ENCODE peak calls at places on chromosomes 5 and 9, in five cellular contexts. One of them, this sample, is unnamed. For H3K36me3 and H3K4me1, the result is how much of the 10 kb centered on the place peaks cover.

GRCh38 chr5:154274828-154275185 is 84.3 kb downstream of the GALNT10 start:
- DNase-seq in PC-3: no peak
- DNase-seq in ovary: no peak
- DNase-seq in right lobe of liver: no peak
- DNase-seq in IMR-90: peak
- DNase-seq in this sample: no peak

GRCh38 chr5:128035689-128036088 is 47.9 kb upstream of the SLC12A2 start:
- DNase-seq in ovary: no peak
- DNase-seq in PC-3: no peak
- DNase-seq in IMR-90: no peak
- DNase-seq in right lobe of liver: no peak
- DNase-seq in this sample: no peak

GRCh38 chr9:91255327-91255726 is 106.4 kb downstream of the AUH start:
- DNase-seq in ovary: no peak
- DNase-seq in PC-3: no peak
- DNase-seq in IMR-90: peak
- DNase-seq in right lobe of liver: no peak
- DNase-seq in this sample: no peak

GRCh38 chr9:11708899-11709298 is 984.3 kb upstream of the TYRP1 start:
- DNase-seq in ovary: no peak
- DNase-seq in PC-3: no peak
- DNase-seq in IMR-90: no peak
- DNase-seq in right lobe of liver: no peak
- DNase-seq in this sample: no peak

GRCh38 chr9:28956111-28956880 is 1383.0 kb upstream of the C9orf72 start:
- DNase-seq in IMR-90: no peak
- DNase-seq in right lobe of liver: no peak
- DNase-seq in PC-3: no peak
- DNase-seq in ovary: no peak
- DNase-seq in this sample: no peak

GRCh38 chr5:13348568-13348967 is 595.9 kb downstream of the DNAH5 start:
- DNase-seq in PC-3: peak
- DNase-seq in right lobe of liver: no peak
- DNase-seq in ovary: no peak
- DNase-seq in IMR-90: no peak
- DNase-seq in this sample: no peak

GRCh38 chr9:3773661-3774060 is 247.9 kb upstream of the RFX3 start:
- DNase-seq in ovary: no peak
- DNase-seq in IMR-90: no peak
- DNase-seq in PC-3: no peak
- DNase-seq in right lobe of liver: no peak
- DNase-seq in this sample: no peak

GRCh38 chr5:172690258-172691075 is 49.4 kb downstream of the NEURL1B start:
- DNase-seq in ovary: no peak
- DNase-seq in IMR-90: no peak
- DNase-seq in PC-3: no peak
- DNase-seq in right lobe of liver: no peak
- DNase-seq in this sample: peak

GRCh38 chr5:116075117-116075910 is 9.5 kb upstream of the COMMD10 start:
- DNase-seq in ovary: no peak
- DNase-seq in right lobe of liver: no peak
- DNase-seq in PC-3: no peak
- DNase-seq in IMR-90: no peak
- DNase-seq in this sample: no peak

GRCh38 chr5:174535691-174536090 is 188.7 kb upstream of the MSX2 start:
- DNase-seq in right lobe of liver: no peak
- DNase-seq in IMR-90: peak
- DNase-seq in PC-3: peak
- DNase-seq in ovary: no peak
- DNase-seq in this sample: no peak

GRCh38 chr9:93308676-93309075 is 124.7 kb downstream of the WNK2 start:
- DNase-seq in ovary: no peak
- DNase-seq in PC-3: no peak
- DNase-seq in IMR-90: no peak
- DNase-seq in right lobe of liver: no peak
- DNase-seq in this sample: no peak

GRCh38 chr5:164188733-164189148 is 683.3 kb downstream of the MAT2B start:
- DNase-seq in IMR-90: no peak
- DNase-seq in right lobe of liver: no peak
- DNase-seq in ovary: no peak
- DNase-seq in PC-3: no peak
- DNase-seq in this sample: no peak

GRCh38 chr5:146706321-146706972 is 172.1 kb downstream of the PPP2R2B start:
- DNase-seq in IMR-90: no peak
- DNase-seq in ovary: no peak
- DNase-seq in right lobe of liver: no peak
- DNase-seq in PC-3: no peak
- DNase-seq in this sample: no peak

GRCh38 chr5:63931841-63932240 is 30.4 kb downstream of the HTR1A start:
- DNase-seq in ovary: no peak
- DNase-seq in PC-3: no peak
- DNase-seq in IMR-90: no peak
- DNase-seq in right lobe of liver: no peak
- DNase-seq in this sample: no peak

GRCh38 chr9:113302792-113303418 is at the start of gene RNF183:
- DNase-seq in PC-3: no peak
- DNase-seq in ovary: no peak
- DNase-seq in right lobe of liver: no peak
- DNase-seq in IMR-90: no peak
- DNase-seq in this sample: no peak

GRCh38 chr9:136373300-136374182 is at the start of gene CARD9:
- DNase-seq in PC-3: no peak
- DNase-seq in IMR-90: no peak
- DNase-seq in ovary: no peak
- DNase-seq in right lobe of liver: no peak
- DNase-seq in this sample: no peak

GRCh38 chr5:79036769-79037168 is 32.7 kb downstream of the DMGDH start:
- DNase-seq in right lobe of liver: no peak
- DNase-seq in IMR-90: no peak
- DNase-seq in PC-3: no peak
- DNase-seq in ovary: no peak
- DNase-seq in this sample: no peak

GRCh38 chr9:11135856-11136255 is 523.1 kb upstream of the PTPRD start:
- DNase-seq in right lobe of liver: no peak
- DNase-seq in ovary: no peak
- DNase-seq in PC-3: no peak
- DNase-seq in IMR-90: no peak
- DNase-seq in this sample: no peak

GRCh38 chr5:60687927-60688720 is 11.8 kb downstream of the DEPDC1B start:
- DNase-seq in IMR-90: peak
- DNase-seq in right lobe of liver: no peak
- DNase-seq in PC-3: peak
- DNase-seq in ovary: no peak
- DNase-seq in this sample: peak

GRCh38 chr5:111719773-111720172 is 37.2 kb downstream of the NREP start:
- DNase-seq in right lobe of liver: no peak
- DNase-seq in PC-3: no peak
- DNase-seq in ovary: no peak
- DNase-seq in IMR-90: no peak
- DNase-seq in this sample: no peak

GRCh38 chr5:58666598-58667595 is 84.0 kb downstream of the RAB3C start:
- DNase-seq in IMR-90: no peak
- DNase-seq in ovary: no peak
- DNase-seq in right lobe of liver: no peak
- DNase-seq in PC-3: no peak
- DNase-seq in this sample: no peak

GRCh38 chr5:179864686-179865085 is 6.1 kb upstream of the MRNIP start:
- DNase-seq in IMR-90: no peak
- DNase-seq in right lobe of liver: no peak
- DNase-seq in ovary: no peak
- DNase-seq in PC-3: no peak
- DNase-seq in this sample: no peak

GRCh38 chr5:95086932-95087818 is 197.7 kb downstream of the MCTP1 start:
- DNase-seq in IMR-90: no peak
- DNase-seq in PC-3: no peak
- DNase-seq in right lobe of liver: no peak
- DNase-seq in ovary: no peak
- DNase-seq in this sample: no peak

GRCh38 chr9:129720181-129720864 is 32.5 kb downstream of the PTGES start:
- DNase-seq in PC-3: peak
- DNase-seq in IMR-90: no peak
- DNase-seq in right lobe of liver: no peak
- DNase-seq in ovary: no peak
- DNase-seq in this sample: no peak

GRCh38 chr5:9054821-9055589 is 490.9 kb downstream of the SEMA5A start:
- DNase-seq in IMR-90: peak
- DNase-seq in PC-3: peak
- DNase-seq in right lobe of liver: no peak
- DNase-seq in ovary: no peak
- DNase-seq in this sample: no peak

GRCh38 chr5:10527281-10527950 is 36.5 kb upstream of the ANKRD33B start:
- DNase-seq in PC-3: no peak
- DNase-seq in IMR-90: peak
- DNase-seq in ovary: no peak
- DNase-seq in right lobe of liver: no peak
- DNase-seq in this sample: no peak

GRCh38 chr5:57277085-57277484 is 103.2 kb downstream of the GPBP1 start:
- DNase-seq in right lobe of liver: no peak
- DNase-seq in PC-3: peak
- DNase-seq in ovary: no peak
- DNase-seq in IMR-90: peak
- DNase-seq in this sample: peak

GRCh38 chr5:91225848-91226686 is 157.1 kb downstream of the ARRDC3 start:
- DNase-seq in IMR-90: no peak
- DNase-seq in PC-3: peak
- DNase-seq in right lobe of liver: no peak
- DNase-seq in ovary: no peak
- DNase-seq in this sample: peak

GRCh38 chr5:82413302-82414042 is 135.3 kb upstream of the RPS23 start:
- DNase-seq in right lobe of liver: no peak
- DNase-seq in PC-3: peak
- DNase-seq in IMR-90: peak
- DNase-seq in ovary: no peak
- DNase-seq in this sample: no peak

GRCh38 chr9:136533775-136534157 is 12.1 kb downstream of the NOTCH1 start:
- DNase-seq in right lobe of liver: no peak
- DNase-seq in IMR-90: no peak
- DNase-seq in PC-3: no peak
- DNase-seq in ovary: no peak
- DNase-seq in this sample: peak

GRCh38 chr5:158727108-158727507 is 372.6 kb downstream of the EBF1 start:
- DNase-seq in right lobe of liver: no peak
- DNase-seq in PC-3: no peak
- DNase-seq in ovary: peak
- DNase-seq in IMR-90: no peak
- DNase-seq in this sample: no peak
- H3K36me3 ChIP-seq in right lobe of liver: under half
- H3K36me3 ChIP-seq in PC-3: under half
- H3K36me3 ChIP-seq in ovary: under half
- H3K36me3 ChIP-seq in IMR-90: under half
- H3K36me3 ChIP-seq in this sample: under half

DNA sequence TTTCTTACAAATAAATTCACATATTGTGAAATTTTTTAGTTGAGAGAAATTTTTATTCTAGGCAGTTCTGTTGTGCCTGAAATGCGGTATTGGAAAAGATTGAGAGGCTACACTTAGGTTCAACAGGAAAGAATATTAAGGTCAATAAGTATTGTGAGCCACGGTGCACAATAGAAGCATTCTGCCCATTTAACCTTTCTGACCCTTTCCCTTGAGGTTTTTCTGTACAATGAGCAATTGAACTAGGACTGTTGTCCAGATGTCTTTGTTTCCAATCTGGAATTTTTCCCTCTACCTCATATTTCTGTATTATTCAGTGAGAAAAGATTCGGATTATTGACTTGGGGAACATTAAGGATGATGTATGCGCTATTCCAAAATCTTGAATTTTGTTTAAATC is 205.2 kb downstream of the NR3C1 start:
- DNase-seq in IMR-90: no peak
- DNase-seq in PC-3: no peak
- DNase-seq in ovary: no peak
- DNase-seq in right lobe of liver: no peak
- DNase-seq in this sample: no peak
- H3K4me1 ChIP-seq in IMR-90: under half
- H3K4me1 ChIP-seq in PC-3: under half
- H3K4me1 ChIP-seq in ovary: under half
- H3K4me1 ChIP-seq in right lobe of liver: under half
- H3K4me1 ChIP-seq in this sample: under half

DNA sequence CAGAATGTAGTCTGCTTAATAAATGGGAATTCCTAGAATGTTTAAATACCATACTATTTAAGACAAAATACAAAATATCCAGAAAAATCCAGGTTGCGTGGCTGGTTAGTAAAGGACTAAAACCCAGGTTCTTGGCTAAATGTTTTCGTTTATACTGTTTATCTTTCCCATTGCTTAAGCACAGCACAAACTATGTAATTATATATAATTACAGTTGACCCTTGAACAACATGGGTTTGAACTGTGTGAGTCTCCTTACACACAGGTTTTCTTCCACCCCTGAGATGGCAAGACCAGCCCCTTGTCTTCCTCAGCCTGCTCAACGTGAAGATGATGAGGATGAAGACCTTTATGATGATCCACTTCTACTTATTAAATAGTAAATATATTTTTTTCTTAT is 24.7 kb downstream of the XPA start:
- DNase-seq in ovary: no peak
- DNase-seq in PC-3: no peak
- DNase-seq in IMR-90: no peak
- DNase-seq in right lobe of liver: no peak
- DNase-seq in this sample: no peak
- H3K36me3 ChIP-seq in ovary: under half
- H3K36me3 ChIP-seq in PC-3: half or more
- H3K36me3 ChIP-seq in IMR-90: half or more
- H3K36me3 ChIP-seq in right lobe of liver: half or more
- H3K36me3 ChIP-seq in this sample: half or more

GRCh38 chr5:131382407-131383395 is 118.8 kb downstream of the CDC42SE2 start:
- DNase-seq in ovary: no peak
- DNase-seq in right lobe of liver: no peak
- DNase-seq in IMR-90: peak
- DNase-seq in PC-3: peak
- DNase-seq in this sample: peak

GRCh38 chr5:131381792-131382191 is 117.9 kb downstream of the CDC42SE2 start:
- DNase-seq in PC-3: no peak
- DNase-seq in right lobe of liver: no peak
- DNase-seq in IMR-90: no peak
- DNase-seq in ovary: no peak
- DNase-seq in this sample: no peak

GRCh38 chr5:131379071-131379538 is 115.3 kb downstream of the CDC42SE2 start:
- DNase-seq in IMR-90: peak
- DNase-seq in PC-3: no peak
- DNase-seq in ovary: no peak
- DNase-seq in right lobe of liver: no peak
- DNase-seq in this sample: no peak

GRCh38 chr5:131379723-131380122 is 115.9 kb downstream of the CDC42SE2 start:
- DNase-seq in IMR-90: peak
- DNase-seq in right lobe of liver: no peak
- DNase-seq in PC-3: peak
- DNase-seq in ovary: no peak
- DNase-seq in this sample: peak

DNA sequence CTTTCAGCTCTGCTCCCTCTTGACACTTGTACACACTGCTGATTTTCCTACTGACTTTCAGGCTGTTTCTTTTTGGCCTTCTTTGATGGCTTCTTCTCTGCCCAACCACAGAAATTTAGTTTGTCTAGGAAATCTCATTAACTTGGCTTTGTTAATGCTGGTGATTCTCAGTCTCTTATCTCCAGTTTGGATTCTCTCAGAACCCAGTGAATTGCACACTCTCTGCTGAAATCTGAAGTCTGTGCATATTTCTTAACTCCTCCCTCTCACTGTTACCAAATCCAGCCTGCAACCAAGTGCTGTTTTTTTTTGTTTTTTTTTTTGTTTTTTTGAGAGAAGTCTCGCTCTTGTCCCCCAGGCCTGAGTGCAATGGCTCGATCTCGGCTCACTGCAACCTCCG is 117.2 kb downstream of the CDC42SE2 start:
- DNase-seq in IMR-90: peak
- DNase-seq in ovary: no peak
- DNase-seq in right lobe of liver: no peak
- DNase-seq in PC-3: no peak
- DNase-seq in this sample: no peak
- H3K4me1 ChIP-seq in IMR-90: under half
- H3K4me1 ChIP-seq in ovary: under half
- H3K4me1 ChIP-seq in right lobe of liver: under half
- H3K4me1 ChIP-seq in PC-3: under half
- H3K4me1 ChIP-seq in this sample: half or more

This sample was measured in CD4-positive, CD25-positive, alpha-beta regulatory T cell.